ENCODE peak calls at places on chromosome 11, in seven cellular contexts. W is GM23248; B is activated T-helper 2 cell treated with anti-CD3 and anti-CD28 coated beads, Interferon-gamma antibody, Interleukin-2, Interleukin-4, amounts not matched to agents 10 μg/mL and 5 μg/mL and 100 μg/mL, durations not matched to agents 14 hours and 24 hours and 36 hours; M is heart right ventricle; C is endothelial cell; U is kidney glomerular epithelial cell; N is H1. P is an unnamed sample.

GRCh38 chr11:61168292-61168691 is 7.1 kb upstream of the VPS37C start:
- DNase-seq in W (no peak), B (no peak), M (no peak), C (no peak), U (no peak), N (no peak), P (no peak)

GRCh38 chr11:111221208-111221607 is 24.3 kb upstream of the POU2AF2 start:
- DNase-seq in W (no peak), B (no peak), M (no peak), C (no peak), U (no peak), N (no peak), P (no peak)

GRCh38 chr11:34632105-34632780 is 11.3 kb downstream of the EHF start:
- DNase-seq in W (peak), B (no peak), M (peak), C (no peak), U (no peak), N (no peak), P (no peak)

GRCh38 chr11:119758291-119758690 is 29.3 kb upstream of the NECTIN1 start:
- DNase-seq in W (peak), B (no peak), M (no peak), C (no peak), U (no peak), N (no peak), P (no peak)

GRCh38 chr11:60774726-60775125 is 10.4 kb upstream of the MS4A10 start:
- DNase-seq in W (no peak), B (no peak), M (no peak), C (no peak), U (no peak), N (no peak), P (no peak)

GRCh38 chr11:7585816-7586215 is 72.0 kb downstream of the PPFIBP2 start:
- DNase-seq in W (peak), B (no peak), M (no peak), C (no peak), U (no peak), N (no peak), P (no peak)

GRCh38 chr11:64419818-64420485 is 61.0 kb downstream of the RPS6KA4 start:
- DNase-seq in W (peak), B (no peak), M (peak), C (no peak), U (no peak), N (no peak), P (no peak)

GRCh38 chr11:96063053-96063452 is 139.1 kb upstream of the MTMR2 start:
- DNase-seq in W (no peak), B (no peak), M (no peak), C (no peak), U (no peak), N (no peak), P (no peak)

GRCh38 chr11:32229566-32230240 is 138.8 kb downstream of the RCN1 start:
- DNase-seq in W (no peak), B (no peak), M (no peak), C (no peak), U (no peak), N (no peak), P (no peak)

GRCh38 chr11:61848631-61849030 is 20.5 kb downstream of the FADS2 start:
- DNase-seq in W (no peak), B (no peak), M (no peak), C (no peak), U (no peak), N (no peak), P (no peak)

GRCh38 chr11:105219269-105219668 is 79.7 kb upstream of the CARD18 start:
- DNase-seq in W (no peak), B (no peak), M (no peak), C (no peak), U (no peak), N (peak), P (peak)

GRCh38 chr11:123168236-123168635 is 26.8 kb downstream of the CLMP start:
- DNase-seq in W (no peak), B (no peak), M (no peak), C (no peak), U (no peak), N (no peak), P (no peak)

GRCh38 chr11:62179995-62180394 is 10.0 kb upstream of the SCGB1D1 start:
- DNase-seq in W (no peak), B (no peak), M (no peak), C (no peak), U (no peak), N (no peak), P (no peak)

GRCh38 chr11:62770778-62771143 is 435 bp upstream of the TAF6L start:
- DNase-seq in W (peak), B (peak), M (no peak), C (peak), U (peak), N (no peak), P (peak)

GRCh38 chr11:106156290-106156937 is 79.0 kb downstream of the AASDHPPT start:
- DNase-seq in W (peak), B (no peak), M (no peak), C (peak), U (peak), N (no peak), P (peak)

GRCh38 chr11:47353978-47354774 is 1.7 kb upstream of the MYBPC3 start:
- DNase-seq in W (no peak), B (no peak), M (no peak), C (no peak), U (no peak), N (no peak), P (no peak)

GRCh38 chr11:78414321-78415051 is 3.1 kb downstream of the GAB2 start:
- DNase-seq in W (peak), B (no peak), M (no peak), C (no peak), U (peak), N (no peak), P (no peak)

GRCh38 chr11:74255741-74256369 is 55.6 kb downstream of the P4HA3 start:
- DNase-seq in W (peak), B (peak), M (peak), C (peak), U (peak), N (peak), P (peak)

GRCh38 chr11:64561984-64562722 is 28.9 kb upstream of the SLC22A12 start:
- DNase-seq in W (no peak), B (no peak), M (no peak), C (no peak), U (no peak), N (no peak), P (no peak)

GRCh38 chr11:64947202-64947814 is 11.6 kb upstream of the GPHA2 start:
- DNase-seq in W (no peak), B (no peak), M (no peak), C (peak), U (no peak), N (no peak), P (no peak)

GRCh38 chr11:118153976-118154375 is 1.4 kb upstream of the SCN4B start:
- DNase-seq in W (no peak), B (no peak), M (no peak), C (no peak), U (no peak), N (no peak), P (no peak)

GRCh38 chr11:3370268-3370870 is 8.6 kb downstream of the ZNF195 start:
- DNase-seq in W (no peak), B (no peak), M (no peak), C (no peak), U (no peak), N (no peak), P (no peak)

P was measured in WERI-Rb-1.